ENCODE peak calls at places on chromosomes 1 and 21, in seven cellular contexts. O, K, B, U, D, Q and M are unnamed samples.

GRCh38 chr1:226100436-226101347 is 38.2 kb downstream of the H3-3A start:
- DNase-seq in O (no peak), K (no peak), B (no peak), U (no peak), D (no peak), Q (peak), M (no peak)

GRCh38 chr1:182624582-182624981 is 20.4 kb upstream of the RGS16 start:
- DNase-seq in O (no peak), K (no peak), B (no peak), U (no peak), D (no peak), Q (no peak), M (no peak)

GRCh38 chr1:211633523-211633843 is 41.9 kb downstream of the NEK2 start:
- DNase-seq in O (no peak), K (no peak), B (no peak), U (no peak), D (no peak), Q (no peak), M (no peak)

GRCh38 chr1:72284398-72285073 is 2.2 kb upstream of the NEGR1 start:
- DNase-seq in O (peak), K (peak), B (no peak), U (peak), D (peak), Q (no peak), M (no peak)

GRCh38 chr1:158689110-158689509 is 2.6 kb upstream of the SPTA1 start:
- DNase-seq in O (no peak), K (no peak), B (no peak), U (no peak), D (no peak), Q (no peak), M (no peak)

GRCh38 chr1:66676616-66677298 is 75.5 kb upstream of the DYNLT5 start:
- DNase-seq in O (no peak), K (peak), B (no peak), U (no peak), D (no peak), Q (no peak), M (no peak)

GRCh38 chr1:187477103-187477502 is 648.4 kb downstream of the PLA2G4A start:
- DNase-seq in O (no peak), K (no peak), B (no peak), U (no peak), D (no peak), Q (no peak), M (no peak)

GRCh38 chr1:53545663-53546408 is 86.6 kb downstream of the DMRTB1 start:
- DNase-seq in O (peak), K (no peak), B (no peak), U (no peak), D (no peak), Q (peak), M (no peak)

DNA sequence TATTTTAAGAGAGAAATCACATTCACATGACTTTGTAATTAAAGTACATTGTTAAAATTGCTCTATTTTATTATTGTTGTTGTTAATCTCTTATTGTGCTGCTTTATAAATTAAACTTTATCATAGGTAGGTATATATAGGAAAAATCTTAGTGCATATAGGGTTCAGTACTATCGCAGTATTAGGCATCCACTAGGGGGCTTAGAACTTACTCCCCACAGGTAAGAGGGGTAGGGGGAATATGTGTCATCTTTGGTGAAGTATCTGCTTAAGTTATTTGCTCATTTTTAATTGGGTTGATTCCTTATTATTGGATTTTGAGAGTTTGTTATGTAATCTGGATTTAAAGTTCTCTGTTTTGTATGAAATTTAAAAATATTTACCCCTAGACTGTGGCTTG is 385.2 kb downstream of the DUSP10 start:
- DNase-seq in O (no peak), K (no peak), B (no peak), U (no peak), D (no peak), Q (no peak), M (no peak)
- TF ChIP-seq CTCF in O (no peak), K (no peak), B (no peak), U (no peak), D (peak), Q (no peak), M (no peak)

GRCh38 chr1:172990598-172991215 is 60.0 kb downstream of the TNFSF18 start:
- DNase-seq in O (no peak), K (peak), B (no peak), U (no peak), D (no peak), Q (no peak), M (no peak)
- TF ChIP-seq CTCF in O (no peak), K (no peak), B (no peak), U (no peak), D (no peak), Q (no peak), M (no peak)

DNA sequence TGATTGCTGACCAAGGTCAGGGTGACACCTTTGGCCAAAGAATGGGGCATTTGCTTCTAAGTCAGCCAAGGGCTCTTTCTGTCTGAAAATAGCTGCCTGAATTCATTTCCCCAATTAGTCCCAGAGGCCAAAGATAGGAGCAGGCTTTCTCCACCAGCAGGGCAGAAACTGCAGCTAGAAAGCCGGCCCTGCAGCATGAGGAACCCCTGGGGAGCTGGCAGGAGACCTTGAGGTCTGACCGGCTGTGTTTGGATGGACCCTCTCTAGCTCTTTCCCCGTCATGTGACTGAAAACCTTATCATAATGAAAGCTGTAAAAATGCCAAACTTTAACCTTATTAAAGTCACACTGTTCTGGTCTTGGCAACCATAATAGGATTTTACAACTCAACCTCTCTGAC is 93.4 kb downstream of the CD58 start:
- DNase-seq in O (no peak), K (no peak), B (no peak), U (no peak), D (no peak), Q (no peak), M (no peak)
- TF ChIP-seq CTCF in O (no peak), K (no peak), B (no peak), U (no peak), D (no peak), Q (no peak), M (no peak)

GRCh38 chr1:63074321-63074720 is 248.0 kb upstream of the FOXD3 start:
- DNase-seq in O (no peak), K (no peak), B (no peak), U (no peak), D (no peak), Q (peak), M (no peak)

GRCh38 chr1:63068626-63069025 is 253.7 kb upstream of the FOXD3 start:
- DNase-seq in O (no peak), K (no peak), B (no peak), U (no peak), D (no peak), Q (no peak), M (no peak)

GRCh38 chr1:63069214-63069613 is 253.2 kb upstream of the FOXD3 start:
- DNase-seq in O (no peak), K (no peak), B (no peak), U (no peak), D (no peak), Q (no peak), M (no peak)

DNA sequence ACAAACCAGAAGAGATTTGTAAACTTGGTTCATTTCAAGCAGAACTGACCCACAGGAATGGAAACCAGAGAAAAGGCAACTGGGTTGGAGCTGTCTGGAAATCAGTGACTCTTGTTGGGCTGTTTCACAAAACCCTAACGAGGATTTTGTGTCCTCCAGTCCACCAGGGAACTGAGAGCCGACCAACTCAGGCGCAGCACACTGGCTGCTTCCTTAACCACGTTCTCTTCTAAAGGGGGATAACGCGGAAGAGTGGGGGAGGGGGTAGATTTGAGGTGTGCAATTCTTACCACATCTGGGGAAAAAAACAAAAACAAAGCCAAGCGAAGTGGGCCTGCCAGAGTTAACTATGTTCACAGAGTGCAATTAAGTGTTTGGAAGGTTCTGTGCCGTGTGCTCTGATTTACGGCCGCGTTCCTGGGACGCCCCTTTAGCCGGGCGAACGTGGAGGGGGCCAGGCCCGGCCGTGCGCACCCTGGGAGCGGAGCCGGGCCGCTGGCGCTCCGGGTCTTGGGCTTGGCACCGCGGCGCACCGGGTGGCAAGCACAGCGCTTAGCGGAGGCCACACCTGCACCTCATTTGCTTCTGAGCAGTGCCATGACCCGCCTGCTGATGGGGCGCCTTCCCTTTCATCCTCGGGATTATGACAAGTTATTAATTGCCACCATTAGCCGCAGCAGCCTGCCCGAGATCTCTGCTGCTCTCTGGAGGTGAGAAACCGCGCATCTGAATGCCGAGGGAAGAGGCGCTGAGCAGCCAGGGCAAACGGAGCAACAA is 248.6 kb upstream of the FOXD3 start:
- DNase-seq in O (no peak), K (no peak), B (no peak), U (no peak), D (no peak), Q (no peak), M (no peak)
- TF ChIP-seq CTCF in O (no peak), K (peak), B (no peak), U (no peak), D (no peak), Q (no peak), M (no peak)

DNA sequence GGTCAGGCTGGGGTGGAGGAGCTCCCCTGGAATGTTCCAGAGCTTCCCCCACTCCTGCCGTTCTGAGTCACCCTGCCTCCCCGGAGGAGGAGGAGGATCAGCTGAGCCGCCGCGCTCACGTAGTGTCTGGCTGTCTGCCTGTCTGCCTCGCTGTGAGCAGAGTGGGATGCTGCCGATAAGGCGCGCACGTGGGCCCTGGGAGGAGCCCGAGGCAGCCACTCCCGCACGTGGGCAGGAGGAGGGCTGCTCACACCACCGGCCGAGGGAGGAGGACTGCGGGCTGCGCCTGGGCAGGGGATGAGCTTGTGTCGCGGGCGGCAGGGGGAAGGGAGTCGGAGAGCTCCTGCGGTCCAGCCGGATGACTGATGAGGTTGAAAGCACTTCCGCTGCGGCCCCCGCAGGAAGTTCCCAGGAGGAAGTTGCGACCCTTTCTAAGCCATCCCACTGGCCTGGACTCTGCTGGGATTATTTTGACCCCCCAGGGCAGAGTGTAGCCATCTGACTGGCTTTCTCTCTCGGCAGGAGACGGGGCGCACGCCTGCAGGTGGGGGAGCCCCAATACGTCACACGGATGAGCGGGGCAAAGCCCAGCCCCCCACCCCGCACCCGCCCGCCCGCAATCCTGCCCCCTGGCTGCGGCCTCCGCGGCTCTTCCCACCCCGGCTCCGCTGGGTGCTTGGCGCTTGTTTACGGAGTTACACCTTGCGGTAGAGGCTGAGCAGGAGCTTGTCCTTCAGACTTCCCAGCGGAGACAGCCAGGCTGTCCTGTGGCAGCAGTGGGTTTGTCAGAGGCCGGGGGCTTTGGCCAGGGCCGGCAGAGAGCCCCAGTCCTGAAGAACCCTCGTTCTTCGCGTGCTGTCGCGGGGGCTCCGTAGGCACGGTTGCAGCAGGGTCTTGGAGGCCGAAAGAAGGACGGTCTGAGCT is 9.8 kb downstream of the PDXK start:
- DNase-seq in O (peak), K (peak), B (peak), U (peak), D (peak), Q (peak), M (peak)
- TF ChIP-seq CTCF in O (peak), K (peak), B (no peak), U (peak), D (peak), Q (no peak), M (no peak)

GRCh38 chr1:156618853-156619581 is at the start of gene HAPLN2:
- DNase-seq in O (peak), K (no peak), B (no peak), U (no peak), D (peak), Q (no peak), M (no peak)

GRCh38 chr1:156622581-156623297 is 3.5 kb downstream of the HAPLN2 start:
- DNase-seq in O (no peak), K (no peak), B (no peak), U (no peak), D (no peak), Q (no peak), M (no peak)

GRCh38 chr1:156615946-156616345 is 3.3 kb upstream of the HAPLN2 start:
- DNase-seq in O (no peak), K (no peak), B (no peak), U (no peak), D (no peak), Q (no peak), M (no peak)

GRCh38 chr1:156616463-156616862 is 2.8 kb upstream of the HAPLN2 start:
- DNase-seq in O (peak), K (peak), B (no peak), U (no peak), D (peak), Q (no peak), M (no peak)

DNA sequence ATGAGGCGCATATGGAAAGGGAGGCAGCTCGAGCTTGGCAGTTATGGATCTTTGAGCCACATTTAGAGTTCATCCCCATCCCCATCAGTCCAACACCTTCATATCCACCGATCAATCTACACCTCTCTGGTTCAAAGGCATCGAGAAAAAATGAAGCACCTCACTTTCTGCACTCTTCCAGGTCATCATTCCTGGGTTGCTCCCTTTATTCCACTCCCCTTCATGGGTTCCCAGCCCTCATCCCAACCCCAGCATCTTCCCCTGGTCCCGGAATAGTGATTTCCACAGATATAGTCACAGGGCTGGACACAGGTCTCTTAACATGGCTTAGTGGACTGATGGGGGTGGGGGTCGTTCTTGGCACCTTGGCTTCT is 354 bp downstream of the HAPLN2 start:
- DNase-seq in O (no peak), K (no peak), B (no peak), U (no peak), D (no peak), Q (no peak), M (no peak)
- TF ChIP-seq CTCF in O (no peak), K (no peak), B (no peak), U (no peak), D (no peak), Q (no peak), M (no peak)